ENCODE peak calls at places on chromosomes 4 and X, in four cellular contexts. One of them, this sample, is unnamed.

GRCh38 chr4:100299019-100299418 is 108.8 kb upstream of the DDIT4L start:
- DNase-seq in HT1080: peak; percentile 96
- DNase-seq in WTC11: no peak
- DNase-seq in NCI-H748 treated with DMSO at 0.1 percent for 48 hours: no peak
- DNase-seq in this sample: no peak

GRCh38 chr4:3145251-3145908 is 70.9 kb downstream of the HTT start:
- DNase-seq in HT1080: peak; percentile 25
- DNase-seq in WTC11: no peak
- DNase-seq in NCI-H748 treated with DMSO at 0.1 percent for 48 hours: no peak
- DNase-seq in this sample: no peak

GRCh38 chr4:80876810-80877209 is 153.7 kb upstream of the BMP3 start:
- DNase-seq in HT1080: peak; percentile 18
- DNase-seq in WTC11: no peak
- DNase-seq in NCI-H748 treated with DMSO at 0.1 percent for 48 hours: no peak
- DNase-seq in this sample: no peak

GRCh38 chrX:2819345-2820130 is 9.2 kb upstream of the GYG2 start:
- DNase-seq in HT1080: peak; percentile 8
- DNase-seq in WTC11: no peak
- DNase-seq in NCI-H748 treated with DMSO at 0.1 percent for 48 hours: no peak
- DNase-seq in this sample: no peak

GRCh38 chrX:22889824-22890223 is 109.9 kb upstream of the DDX53 start:
- DNase-seq in HT1080: no peak
- DNase-seq in WTC11: no peak
- DNase-seq in NCI-H748 treated with DMSO at 0.1 percent for 48 hours: peak; percentile 71
- DNase-seq in this sample: no peak

GRCh38 chrX:71253253-71254091 is 468 bp downstream of the ZMYM3 start:
- DNase-seq in HT1080: peak; percentile 1
- DNase-seq in WTC11: peak; percentile 67
- DNase-seq in NCI-H748 treated with DMSO at 0.1 percent for 48 hours: peak; percentile 0
- DNase-seq in this sample: peak; percentile 62

GRCh38 chr4:169594560-169595195 is 17.7 kb downstream of the NEK1 start:
- DNase-seq in HT1080: no peak
- DNase-seq in WTC11: no peak
- DNase-seq in NCI-H748 treated with DMSO at 0.1 percent for 48 hours: no peak
- DNase-seq in this sample: no peak

GRCh38 chr4:17058506-17058905 is 160.1 kb upstream of the LDB2 start:
- DNase-seq in HT1080: no peak
- DNase-seq in WTC11: no peak
- DNase-seq in NCI-H748 treated with DMSO at 0.1 percent for 48 hours: no peak
- DNase-seq in this sample: no peak

GRCh38 chrX:153476628-153477027 is 6.3 kb upstream of the HAUS7 start:
- DNase-seq in HT1080: no peak
- DNase-seq in WTC11: no peak
- DNase-seq in NCI-H748 treated with DMSO at 0.1 percent for 48 hours: no peak
- DNase-seq in this sample: no peak

GRCh38 chr4:100977746-100978397 is 369.5 kb downstream of the PPP3CA start:
- DNase-seq in HT1080: no peak
- DNase-seq in WTC11: no peak
- DNase-seq in NCI-H748 treated with DMSO at 0.1 percent for 48 hours: no peak
- DNase-seq in this sample: no peak

GRCh38 chrX:82589410-82589809 is 918.7 kb upstream of the POU3F4 start:
- DNase-seq in HT1080: peak; percentile 11
- DNase-seq in WTC11: no peak
- DNase-seq in NCI-H748 treated with DMSO at 0.1 percent for 48 hours: no peak
- DNase-seq in this sample: no peak

GRCh38 chr4:20194079-20195013 is 57.4 kb upstream of the SLIT2 start:
- DNase-seq in HT1080: peak; percentile 59
- DNase-seq in WTC11: no peak
- DNase-seq in NCI-H748 treated with DMSO at 0.1 percent for 48 hours: no peak
- DNase-seq in this sample: no peak

GRCh38 chr4:18880850-18881249 is 859.3 kb upstream of the LCORL start:
- DNase-seq in HT1080: no peak
- DNase-seq in WTC11: no peak
- DNase-seq in NCI-H748 treated with DMSO at 0.1 percent for 48 hours: no peak
- DNase-seq in this sample: no peak

GRCh38 chrX:114712466-114712865 is 128.6 kb downstream of the HTR2C start:
- DNase-seq in HT1080: no peak
- DNase-seq in WTC11: no peak
- DNase-seq in NCI-H748 treated with DMSO at 0.1 percent for 48 hours: no peak
- DNase-seq in this sample: no peak

GRCh38 chrX:69226459-69227158 is 61.4 kb upstream of the PJA1 start:
- DNase-seq in HT1080: no peak
- DNase-seq in WTC11: no peak
- DNase-seq in NCI-H748 treated with DMSO at 0.1 percent for 48 hours: no peak
- DNase-seq in this sample: no peak

GRCh38 chr4:158667651-158668198 is 4.0 kb downstream of the C4orf46 start:
- DNase-seq in HT1080: peak; percentile 30
- DNase-seq in WTC11: peak; percentile 33
- DNase-seq in NCI-H748 treated with DMSO at 0.1 percent for 48 hours: no peak
- DNase-seq in this sample: peak; percentile 65